ENCODE peak calls at places on chromosomes 13 and 19, in six cellular contexts. N, W, Q, Z, P and D are unnamed samples. For H3K36me3, the result is how much of the 10 kb centered on the place peaks cover.

GRCh38 chr19:3389876-3390361 is 23.5 kb downstream of the NFIC start:
- DNase-seq in Z (peak), W (no peak), N (no peak), Q (no peak), P (no peak), D (no peak)

GRCh38 chr13:48857576-48857975 is 118.1 kb upstream of the FNDC3A start:
- DNase-seq in Q (no peak), Z (no peak), W (no peak), N (no peak), P (no peak), D (no peak)

GRCh38 chr19:55683449-55684261 is 8.6 kb downstream of the EPN1 start:
- DNase-seq in P (no peak), Q (no peak), Z (no peak), N (no peak), W (peak), D (no peak)

GRCh38 chr19:33306853-33307792 is 4.8 kb upstream of the CEBPA start:
- DNase-seq in N (no peak), Z (no peak), Q (no peak), W (no peak), P (no peak), D (no peak)

GRCh38 chr13:21986602-21987001 is 315.7 kb downstream of the FGF9 start:
- DNase-seq in W (peak), N (peak), Q (no peak), P (no peak), Z (no peak), D (no peak)

GRCh38 chr19:29702958-29703320 is 12.1 kb downstream of the C19orf12 start:
- DNase-seq in P (no peak), W (peak), N (no peak), Q (no peak), Z (no peak), D (no peak)

GRCh38 chr19:9945319-9945966 is 9.1 kb upstream of the OLFM2 start:
- DNase-seq in P (peak), Q (no peak), N (peak), Z (no peak), W (no peak), D (peak)

GRCh38 chr19:41928221-41928683 is at the start of gene ERFL:
- DNase-seq in Q (no peak), Z (no peak), N (no peak), W (no peak), P (no peak), D (no peak)

GRCh38 chr13:94305463-94305862 is 174.0 kb downstream of the DCT start:
- DNase-seq in Z (no peak), P (no peak), N (no peak), Q (no peak), W (no peak), D (no peak)

GRCh38 chr19:47518139-47518538 is 3.3 kb upstream of the NAPA start:
- DNase-seq in P (no peak), Q (peak), N (no peak), Z (no peak), W (no peak), D (no peak)

GRCh38 chr13:72953391-72953960 is 105.3 kb upstream of the KLF5 start:
- DNase-seq in N (no peak), Q (no peak), W (peak), Z (no peak), P (no peak), D (no peak)

GRCh38 chr19:32652893-32653625 is 21.9 kb downstream of the ANKRD27 start:
- DNase-seq in Q (no peak), P (no peak), N (no peak), Z (peak), W (no peak), D (no peak)

GRCh38 chr13:112959701-112960542 is 9.1 kb upstream of the MCF2L start:
- DNase-seq in P (no peak), Z (no peak), Q (no peak), W (no peak), N (peak), D (no peak)

GRCh38 chr19:53808710-53809125 is 15.4 kb downstream of the NLRP12 start:
- DNase-seq in N (no peak), P (no peak), W (no peak), Z (peak), Q (no peak), D (no peak)

GRCh38 chr13:36358352-36358751 is 12.2 kb upstream of the SPART start:
- DNase-seq in W (no peak), N (no peak), Z (no peak), Q (no peak), P (no peak), D (no peak)

GRCh38 chr13:45847554-45848224 is 3.9 kb downstream of the SIAH3 start:
- DNase-seq in Z (peak), Q (no peak), W (no peak), P (no peak), N (no peak), D (no peak)

GRCh38 chr19:17127671-17128070 is 52.1 kb downstream of the MYO9B start:
- DNase-seq in Q (no peak), W (no peak), P (no peak), N (no peak), Z (no peak), D (no peak)

GRCh38 chr19:54916822-54917221 is 10.9 kb downstream of the NCR1 start:
- DNase-seq in W (no peak), N (no peak), Q (peak), Z (no peak), P (no peak), D (no peak)

GRCh38 chr13:77383097-77383496 is 56.2 kb upstream of the MYCBP2 start:
- DNase-seq in P (no peak), N (no peak), Z (no peak), W (no peak), Q (no peak), D (no peak)

GRCh38 chr13:54699831-54700230 is 1671.2 kb downstream of the OLFM4 start:
- DNase-seq in Z (no peak), W (peak), P (no peak), N (no peak), Q (no peak), D (no peak)

GRCh38 chr13:54709546-54709945 is 1680.9 kb downstream of the OLFM4 start:
- DNase-seq in W (no peak), Q (no peak), Z (no peak), P (no peak), N (no peak), D (no peak)

GRCh38 chr13:54705738-54706137 is 1677.1 kb downstream of the OLFM4 start:
- DNase-seq in Q (no peak), W (no peak), P (no peak), N (no peak), Z (no peak), D (no peak)
- H3K36me3 ChIP-seq in Q (under half), W (under half), P (under half), N (under half), Z (under half), D (under half)

GRCh38 chr19:14475251-14476073 is at the start of gene PTGER1:
- DNase-seq in W (peak), P (no peak), Z (peak), N (no peak), Q (no peak), D (no peak)
- TF ChIP-seq CTCF in W (peak), P (peak), Z (peak), N (no peak), Q (peak), D (no peak)

DNA sequence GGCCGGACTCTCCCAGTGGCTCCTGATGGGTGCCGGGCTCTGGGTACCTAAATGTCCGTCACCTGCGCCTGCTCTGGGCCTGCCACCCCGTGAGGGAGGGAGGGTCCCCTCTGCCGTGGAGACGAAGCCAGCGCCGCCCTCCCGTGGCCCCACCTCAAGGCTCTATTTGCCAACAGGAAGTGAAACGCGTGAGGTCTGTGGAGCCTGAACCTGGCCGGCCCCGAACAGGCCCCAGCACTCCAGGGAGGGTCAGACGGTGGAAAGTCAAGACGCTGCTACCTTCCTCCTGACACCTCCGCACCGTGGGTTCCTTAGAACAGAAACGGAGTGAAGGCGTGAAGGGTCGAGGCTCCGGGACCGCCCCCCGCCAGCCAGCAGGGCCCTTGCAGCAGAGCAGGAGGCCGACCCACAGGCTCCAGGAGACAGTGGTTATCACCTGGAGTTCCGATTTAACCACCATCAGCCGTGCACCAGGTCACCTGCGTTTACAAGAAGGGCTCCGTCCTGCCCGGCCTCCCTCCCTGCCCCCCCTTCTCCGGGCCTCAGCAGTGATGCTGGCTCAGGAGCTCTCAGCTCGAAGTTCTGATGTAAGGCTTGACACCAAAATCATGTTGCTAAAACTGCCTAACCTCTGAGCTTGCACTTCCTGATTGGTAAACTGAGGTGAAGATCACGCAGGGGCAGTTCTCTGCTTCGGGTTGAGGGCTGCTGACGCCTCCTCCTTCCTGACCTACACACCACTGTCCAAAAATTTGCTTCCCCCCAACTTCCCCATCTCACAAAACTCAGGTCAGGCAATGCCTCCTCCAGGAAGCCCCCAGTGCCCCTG is 50.9 kb upstream of the C13orf46 start:
- DNase-seq in P (no peak), W (peak), N (peak), Q (peak), Z (no peak), D (no peak)
- H3K36me3 ChIP-seq in P (under half), W (half or more), N (under half), Q (under half), Z (under half), D (under half)

GRCh38 chr13:41054919-41055619 is 6.2 kb upstream of the WBP4 start:
- DNase-seq in Z (no peak), P (no peak), W (no peak), Q (no peak), N (no peak), D (no peak)
- TF ChIP-seq CTCF in Z (peak), P (no peak), W (no peak), Q (peak), N (no peak), D (no peak)

DNA sequence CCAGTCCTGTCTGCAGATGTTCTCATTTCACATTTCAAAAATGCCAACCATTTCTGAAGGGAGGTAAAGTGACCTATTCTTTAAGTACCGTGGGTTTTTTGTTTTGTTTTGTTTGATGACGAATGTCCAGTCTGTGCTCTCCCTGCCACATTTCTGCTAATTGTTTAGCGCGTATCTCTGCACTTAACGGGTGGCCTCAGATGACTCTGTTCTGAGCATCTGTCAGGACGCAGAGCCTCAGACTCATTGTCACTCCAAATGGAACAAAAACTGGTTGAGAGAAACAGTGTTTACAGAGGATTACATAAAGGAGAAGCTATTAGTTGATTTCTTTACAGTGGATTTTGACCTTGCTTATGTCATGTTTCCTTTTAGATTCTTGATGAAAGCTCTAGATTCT is 23.7 kb downstream of the TPP2 start:
- DNase-seq in Q (no peak), N (no peak), W (no peak), P (no peak), Z (no peak), D (no peak)
- H3K36me3 ChIP-seq in Q (under half), N (half or more), W (half or more), P (half or more), Z (half or more), D (under half)

GRCh38 chr19:35992902-35993765 is 1.9 kb upstream of the SDHAF1 start:
- DNase-seq in W (no peak), Q (no peak), P (no peak), Z (no peak), N (no peak), D (no peak)

GRCh38 chr19:35991731-35992450 is 3.1 kb upstream of the SDHAF1 start:
- DNase-seq in N (no peak), P (no peak), Q (no peak), Z (no peak), W (peak), D (no peak)

GRCh38 chr19:35988824-35989223 is 6.2 kb upstream of the SDHAF1 start:
- DNase-seq in N (no peak), W (no peak), P (no peak), Q (no peak), Z (no peak), D (no peak)

GRCh38 chr19:35987571-35987896 is 7.5 kb upstream of the SDHAF1 start:
- DNase-seq in W (no peak), P (no peak), Q (no peak), N (no peak), Z (no peak), D (no peak)

GRCh38 chr19:35990771-35991730 is 3.9 kb upstream of the SDHAF1 start:
- DNase-seq in Z (no peak), W (no peak), Q (no peak), N (no peak), P (no peak), D (no peak)
- TF ChIP-seq CTCF in Z (no peak), W (no peak), Q (no peak), N (no peak), P (no peak), D (no peak)